ENCODE peak calls at places on chromosomes 16 and 17, in eight cellular contexts. N is CD4-positive, CD25-positive, alpha-beta regulatory T cell; G is osteocyte; H is bronchial epithelial cell; Q is stimulated activated naive CD8-positive, alpha-beta T cell treated with anti-CD3 and anti-CD28 coated beads, Interleukin-15, Interleukin-2, amounts not matched to agents 100 U/mL and 50 U/mL, for 24 hours; M is activated naive CD4-positive, alpha-beta T cell treated with anti-CD3 and anti-CD28 coated beads for 36 hours; U is uterus; Z is RWPE1. A is an unnamed sample.
A peak's percentile ranks its signal among the peaks of the same experiment; 100 is the strongest.

GRCh38 chr16:49834496-49835009 is 21.4 kb downstream of the ZNF423 start:
- DNase-seq in G (no peak), Q (no peak), H (no peak), M (no peak), N (no peak), U (peak; percentile 72), Z (no peak), A (no peak)

GRCh38 chr16:19168173-19169080 is at the start of gene SYT17:
- DNase-seq in M (no peak), G (no peak), N (no peak), H (no peak), Q (no peak), U (no peak), Z (peak; percentile 35), A (no peak)

GRCh38 chr17:59899099-59899498 is 6.2 kb downstream of the RPS6KB1 start:
- DNase-seq in M (no peak), Q (no peak), H (peak; percentile 70), U (no peak), Z (peak; percentile 34), N (no peak), G (no peak), A (no peak)

GRCh38 chr17:64060331-64060730 is 39.9 kb upstream of the ICAM2 start:
- DNase-seq in H (no peak), N (no peak), M (no peak), Q (no peak), U (no peak), Z (no peak), G (no peak), A (no peak)

GRCh38 chr17:17540278-17540906 is 44.2 kb upstream of the RASD1 start:
- DNase-seq in Q (no peak), U (no peak), N (no peak), Z (no peak), G (no peak), H (no peak), M (no peak), A (no peak)

GRCh38 chr17:76088041-76088867 is 9.3 kb downstream of the ZACN start:
- DNase-seq in U (no peak), N (no peak), Q (no peak), G (no peak), Z (no peak), H (no peak), M (no peak), A (no peak)

GRCh38 chr16:73233423-73233762 is 185.5 kb upstream of the ZFHX3 start:
- DNase-seq in G (no peak), Q (no peak), U (no peak), H (no peak), M (no peak), Z (no peak), N (no peak), A (no peak)

GRCh38 chr17:62933986-62934385 is 32.0 kb upstream of the TANC2 start:
- DNase-seq in G (peak; percentile 38), Z (no peak), U (no peak), H (no peak), M (no peak), N (no peak), Q (no peak), A (no peak)